ENCODE peak calls at places on chromosomes 3 and 15, in five cellular contexts. Y is BE2C, H is upper lobe of right lung, M is HCT116, E is testis. R is an unnamed sample.

GRCh38 chr3:112782481-112782880 is 64.2 kb downstream of the CD200R1L start:
- DNase-seq in Y (no peak), H (no peak), M (no peak), E (no peak), R (no peak)

GRCh38 chr15:69624816-69625215 is 172.2 kb downstream of the RPLP1 start:
- DNase-seq in Y (no peak), H (no peak), M (no peak), E (no peak), R (no peak)

GRCh38 chr3:78041486-78041885 is 1001.6 kb downstream of the ROBO2 start:
- DNase-seq in Y (no peak), H (no peak), M (no peak), E (no peak), R (no peak)

GRCh38 chr3:37466660-37467359 is 292.4 kb upstream of the LRRFIP2 start:
- DNase-seq in Y (no peak), H (no peak), M (no peak), E (peak), R (no peak)

GRCh38 chr3:23580337-23580736 is 225.4 kb upstream of the UBE2E1 start:
- DNase-seq in Y (no peak), H (no peak), M (no peak), E (no peak), R (no peak)

GRCh38 chr3:22012471-22012870 is 261.5 kb upstream of the ZNF385D start:
- DNase-seq in Y (no peak), H (no peak), M (no peak), E (no peak), R (no peak)

GRCh38 chr3:188049890-188050530 is 103.9 kb upstream of the LPP start:
- DNase-seq in Y (no peak), H (no peak), M (no peak), E (no peak), R (no peak)

GRCh38 chr3:35673017-35673416 is 33.7 kb downstream of the ARPP21 start:
- DNase-seq in Y (no peak), H (no peak), M (no peak), E (no peak), R (no peak)

GRCh38 chr3:177440456-177441105 is 243.3 kb upstream of the TBL1XR1 start:
- DNase-seq in Y (no peak), H (no peak), M (no peak), E (no peak), R (no peak)

GRCh38 chr3:146817705-146818104 is 212.6 kb upstream of the PLSCR5 start:
- DNase-seq in Y (no peak), H (no peak), M (peak), E (peak), R (no peak)

GRCh38 chr15:65869954-65870871 is 922 bp downstream of the RAB11A start:
- DNase-seq in Y (peak), H (peak), M (no peak), E (peak), R (no peak)

GRCh38 chr3:21237638-21238037 is 513.4 kb downstream of the ZNF385D start:
- DNase-seq in Y (no peak), H (no peak), M (no peak), E (no peak), R (no peak)

GRCh38 chr3:45946875-45947274 is 3.6 kb downstream of the CXCR6 start:
- DNase-seq in Y (no peak), H (no peak), M (no peak), E (no peak), R (no peak)

GRCh38 chr3:40019371-40019770 is 210.0 kb downstream of the MYRIP start:
- DNase-seq in Y (no peak), H (no peak), M (no peak), E (no peak), R (no peak)

GRCh38 chr3:112984485-112984884 is 6.3 kb upstream of the GTPBP8 start:
- DNase-seq in Y (peak), H (no peak), M (no peak), E (no peak), R (no peak)

GRCh38 chr15:98322551-98322950 is 325.8 kb upstream of the IGF1R start:
- DNase-seq in Y (no peak), H (no peak), M (no peak), E (no peak), R (peak)

GRCh38 chr3:118977671-118978392 is 56.8 kb downstream of the IGSF11 start:
- DNase-seq in Y (no peak), H (no peak), M (no peak), E (no peak), R (no peak)

GRCh38 chr3:179510496-179510895 is 52.2 kb upstream of the ACTL6A start:
- DNase-seq in Y (no peak), H (no peak), M (no peak), E (no peak), R (no peak)

GRCh38 chr15:82014989-82015388 is 30.8 kb downstream of the MEX3B start:
- DNase-seq in Y (no peak), H (no peak), M (no peak), E (no peak), R (no peak)

GRCh38 chr3:129182390-129183180 is 1.1 kb downstream of the CNBP start:
- DNase-seq in Y (peak), H (no peak), M (no peak), E (no peak), R (no peak)

GRCh38 chr3:117665311-117665710 is 955.7 kb downstream of the TUSC7 start:
- DNase-seq in Y (peak), H (peak), M (no peak), E (no peak), R (no peak)

GRCh38 chr3:59726279-59726678 is 676.5 kb upstream of the CFAP20DC start:
- DNase-seq in Y (no peak), H (no peak), M (no peak), E (no peak), R (no peak)

GRCh38 chr3:31733234-31733667 is 200.5 kb downstream of the STT3B start:
- DNase-seq in Y (no peak), H (no peak), M (no peak), E (peak), R (no peak)

GRCh38 chr15:50544368-50544767 is 2.1 kb downstream of the USP50 start:
- DNase-seq in Y (no peak), H (no peak), M (no peak), E (no peak), R (no peak)

GRCh38 chr3:8869613-8870012 is 93.7 kb downstream of the RAD18 start:
- DNase-seq in Y (no peak), H (no peak), M (peak), E (no peak), R (peak)

GRCh38 chr15:63490345-63491034 is 13.9 kb upstream of the USP3 start:
- DNase-seq in Y (no peak), H (no peak), M (no peak), E (no peak), R (no peak)

GRCh38 chr3:197784019-197784585 is 7.0 kb upstream of the LRCH3 start:
- DNase-seq in Y (no peak), H (no peak), M (no peak), E (no peak), R (no peak)

GRCh38 chr3:156677536-156677935 is 3.1 kb downstream of the TIPARP start:
- DNase-seq in Y (no peak), H (no peak), M (no peak), E (no peak), R (no peak)
- H3K4me3 ChIP-seq in Y (no peak), H (no peak), M (no peak), E (peak), R (peak)

GRCh38 chr15:58019503-58020376 is 45.8 kb downstream of the ALDH1A2 start:
- DNase-seq in Y (no peak), H (no peak), M (no peak), E (no peak), R (no peak)

GRCh38 chr15:58015565-58015964 is 49.9 kb downstream of the ALDH1A2 start:
- DNase-seq in Y (no peak), H (no peak), M (no peak), E (no peak), R (no peak)

GRCh38 chr15:58014470-58014869 is 51.0 kb downstream of the ALDH1A2 start:
- DNase-seq in Y (no peak), H (no peak), M (no peak), E (no peak), R (no peak)

GRCh38 chr15:58016776-58017175 is 48.7 kb downstream of the ALDH1A2 start:
- DNase-seq in Y (no peak), H (no peak), M (no peak), E (no peak), R (no peak)

GRCh38 chr15:58017869-58018268 is 47.6 kb downstream of the ALDH1A2 start:
- DNase-seq in Y (no peak), H (no peak), M (no peak), E (no peak), R (no peak)
- TF ChIP-seq CTCF in Y (no peak), H (no peak), M (no peak), E (no peak), R (no peak)

DNA sequence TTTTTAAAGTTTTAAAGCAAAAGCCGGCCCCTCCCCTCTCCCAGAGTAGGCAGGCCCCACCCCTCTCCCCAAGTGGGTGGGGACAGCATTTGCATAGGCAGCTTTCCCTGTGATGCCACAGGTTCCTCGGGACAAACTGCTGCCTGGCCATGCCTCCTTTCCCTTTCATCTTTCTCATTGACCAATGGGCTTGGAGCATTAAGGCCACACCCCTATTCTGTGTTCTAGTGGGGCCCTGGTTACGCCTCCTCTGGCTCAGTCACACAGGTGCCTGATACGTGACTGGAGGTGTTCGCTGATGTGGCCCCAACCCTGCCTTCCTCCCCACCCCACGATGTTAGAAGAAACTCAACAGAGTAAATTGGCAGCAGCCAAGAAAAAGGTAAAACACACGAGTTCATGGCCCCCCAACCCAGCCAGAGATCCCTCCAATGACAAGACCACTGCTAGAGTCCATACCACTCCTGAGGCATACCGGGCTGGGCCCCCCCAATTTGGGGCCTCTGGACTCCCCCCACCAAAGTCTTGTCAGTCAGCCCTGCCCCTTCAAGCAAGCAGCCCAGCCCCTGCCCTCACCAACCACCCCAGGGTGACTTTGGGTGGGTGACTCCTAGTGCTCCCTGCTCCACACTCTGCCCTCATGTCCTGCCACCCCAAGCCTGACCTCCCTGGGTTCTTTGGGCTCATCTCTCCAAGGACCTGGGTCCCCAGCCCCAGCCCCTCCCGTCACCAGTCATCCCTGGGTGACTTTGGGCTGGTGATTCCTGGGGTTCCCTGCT is 62.8 kb upstream of the CSPG4 start:
- DNase-seq in Y (peak), H (no peak), M (peak), E (no peak), R (no peak)
- H3K4me3 ChIP-seq in Y (no peak), H (no peak), M (no peak), E (no peak), R (no peak)

GRCh38 chr3:135655328-135655727 is 310.2 kb upstream of the PPP2R3A start:
- DNase-seq in Y (no peak), H (no peak), M (no peak), E (no peak), R (no peak)
- TF ChIP-seq CTCF in Y (no peak), H (no peak), M (no peak), E (no peak), R (no peak)

GRCh38 chr3:14844386-14845170 is 25.8 kb downstream of the FGD5 start:
- DNase-seq in Y (no peak), H (no peak), M (no peak), E (no peak), R (no peak)

GRCh38 chr3:14846481-14846880 is 27.7 kb downstream of the FGD5 start:
- DNase-seq in Y (no peak), H (no peak), M (no peak), E (no peak), R (no peak)

GRCh38 chr3:14843321-14843720 is 24.6 kb downstream of the FGD5 start:
- DNase-seq in Y (no peak), H (no peak), M (no peak), E (no peak), R (no peak)

GRCh38 chr3:14845826-14846225 is 27.1 kb downstream of the FGD5 start:
- DNase-seq in Y (no peak), H (no peak), M (no peak), E (no peak), R (no peak)

GRCh38 chr3:14845180-14845579 is 26.4 kb downstream of the FGD5 start:
- DNase-seq in Y (no peak), H (no peak), M (no peak), E (no peak), R (no peak)
- H3K4me3 ChIP-seq in Y (no peak), H (no peak), M (no peak), E (no peak), R (no peak)

GRCh38 chr3:12463686-12464085 is 20.6 kb upstream of the TSEN2 start:
- DNase-seq in Y (no peak), H (no peak), M (no peak), E (no peak), R (no peak)

GRCh38 chr3:12460132-12460531 is 24.1 kb upstream of the TSEN2 start:
- DNase-seq in Y (no peak), H (no peak), M (no peak), E (no peak), R (no peak)

GRCh38 chr3:12461097-12461649 is 23.1 kb upstream of the TSEN2 start:
- DNase-seq in Y (no peak), H (no peak), M (no peak), E (no peak), R (no peak)

GRCh38 chr3:12464181-12464580 is 20.1 kb upstream of the TSEN2 start:
- DNase-seq in Y (no peak), H (no peak), M (no peak), E (no peak), R (no peak)

DNA sequence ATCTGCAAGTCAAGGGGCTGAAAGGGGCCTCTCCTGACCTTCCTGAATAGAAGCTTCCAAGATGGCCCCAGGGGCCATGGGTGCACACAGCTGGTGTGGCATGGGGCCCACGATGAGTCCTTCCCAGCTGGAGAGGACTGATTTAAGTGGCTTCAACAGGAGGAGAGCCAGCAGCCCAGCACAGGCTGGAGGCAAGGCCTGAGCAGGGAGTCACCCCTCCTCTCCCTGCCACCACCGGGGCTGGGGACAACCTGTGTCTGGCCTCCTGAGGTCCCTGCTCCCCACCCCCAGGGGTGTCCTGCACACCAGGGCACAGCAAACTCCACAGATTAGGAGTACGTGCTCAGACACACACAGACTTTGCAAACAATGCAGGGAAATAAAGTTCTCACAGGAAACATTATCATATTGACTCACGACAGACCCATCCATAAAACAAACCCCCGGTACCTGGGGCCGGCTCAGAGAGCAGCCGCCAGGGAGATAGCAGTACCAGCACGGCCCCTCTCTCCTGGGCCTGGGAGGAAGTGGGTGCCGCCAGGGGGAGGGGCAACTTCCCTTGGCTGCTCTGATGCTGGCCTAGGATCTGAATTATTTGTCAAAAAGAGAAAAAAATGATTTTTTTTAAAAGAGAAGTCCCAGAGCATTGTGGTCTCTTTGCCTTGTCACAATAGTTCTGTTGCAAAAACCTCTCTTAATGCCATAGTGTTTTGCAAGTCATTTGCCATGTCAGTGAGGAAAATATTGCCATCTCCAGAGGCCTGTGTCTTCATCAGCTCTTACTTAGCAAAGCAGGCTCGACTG is 21.9 kb upstream of the TSEN2 start:
- DNase-seq in Y (no peak), H (peak), M (no peak), E (no peak), R (no peak)
- TF ChIP-seq CTCF in Y (no peak), H (no peak), M (no peak), E (no peak), R (no peak)

DNA sequence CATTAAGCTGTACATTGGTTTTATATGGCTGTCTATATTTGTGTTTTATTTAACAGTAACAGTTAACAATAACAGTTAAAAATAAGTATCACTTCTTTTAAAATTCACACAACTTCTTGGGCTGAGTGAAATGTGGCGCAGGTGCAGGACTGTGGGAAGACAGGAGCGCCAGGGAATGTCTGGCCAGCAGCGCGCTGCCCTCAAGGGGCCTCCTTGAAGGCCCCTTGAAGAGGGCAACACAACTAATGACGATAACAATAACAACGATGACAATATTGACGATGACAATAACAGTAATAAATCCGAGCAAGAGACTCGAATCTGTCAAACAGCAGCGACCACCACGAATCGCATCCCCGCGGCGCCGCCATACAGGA is 411 bp upstream of the PPP2R3A start:
- DNase-seq in Y (no peak), H (no peak), M (no peak), E (no peak), R (no peak)
- H3K4me3 ChIP-seq in Y (peak), H (peak), M (peak), E (peak), R (peak)

R was measured in epithelial cell of proximal tubule.